ENCODE peak calls at places on chromosomes 1 and 21, in six cellular contexts. One of them, this sample, is unnamed.

GRCh38 chr1:5754817-5755551 is 237.2 kb downstream of the NPHP4 start:
- DNase-seq in activated CD8-positive, alpha-beta memory T cell treated with anti-CD3 and anti-CD28 coated beads, Interleukin-2, amount 50 U/mL, for 48 hours: no peak
- DNase-seq in effector CD4-positive, alpha-beta T cell: no peak
- DNase-seq in kidney glomerular epithelial cell: no peak
- DNase-seq in NT2/D1: no peak
- DNase-seq in H7: no peak
- DNase-seq in this sample: no peak

GRCh38 chr1:213670692-213671023 is 317.1 kb upstream of the PROX1 start:
- DNase-seq in H7: no peak
- DNase-seq in activated CD8-positive, alpha-beta memory T cell treated with anti-CD3 and anti-CD28 coated beads, Interleukin-2, amount 50 U/mL, for 48 hours: no peak
- DNase-seq in NT2/D1: no peak
- DNase-seq in kidney glomerular epithelial cell: no peak
- DNase-seq in effector CD4-positive, alpha-beta T cell: no peak
- DNase-seq in this sample: no peak

GRCh38 chr1:93702102-93702827 is 20.6 kb upstream of the BCAR3 start:
- DNase-seq in H7: no peak
- DNase-seq in NT2/D1: no peak
- DNase-seq in activated CD8-positive, alpha-beta memory T cell treated with anti-CD3 and anti-CD28 coated beads, Interleukin-2, amount 50 U/mL, for 48 hours: no peak
- DNase-seq in effector CD4-positive, alpha-beta T cell: no peak
- DNase-seq in kidney glomerular epithelial cell: peak; percentile 81
- DNase-seq in this sample: no peak

GRCh38 chr21:45613396-45613795 is 30.1 kb upstream of the PCBP3 start:
- DNase-seq in kidney glomerular epithelial cell: no peak
- DNase-seq in activated CD8-positive, alpha-beta memory T cell treated with anti-CD3 and anti-CD28 coated beads, Interleukin-2, amount 50 U/mL, for 48 hours: no peak
- DNase-seq in effector CD4-positive, alpha-beta T cell: no peak
- DNase-seq in H7: no peak
- DNase-seq in NT2/D1: no peak
- DNase-seq in this sample: no peak

GRCh38 chr1:174077755-174078490 is 55.8 kb upstream of the RC3H1 start:
- DNase-seq in activated CD8-positive, alpha-beta memory T cell treated with anti-CD3 and anti-CD28 coated beads, Interleukin-2, amount 50 U/mL, for 48 hours: no peak
- DNase-seq in kidney glomerular epithelial cell: no peak
- DNase-seq in H7: peak; percentile 22
- DNase-seq in effector CD4-positive, alpha-beta T cell: no peak
- DNase-seq in NT2/D1: no peak
- DNase-seq in this sample: no peak

GRCh38 chr1:68049941-68050878 is at the start of gene DIRAS3:
- DNase-seq in kidney glomerular epithelial cell: no peak
- DNase-seq in effector CD4-positive, alpha-beta T cell: no peak
- DNase-seq in NT2/D1: no peak
- DNase-seq in activated CD8-positive, alpha-beta memory T cell treated with anti-CD3 and anti-CD28 coated beads, Interleukin-2, amount 50 U/mL, for 48 hours: no peak
- DNase-seq in H7: peak; percentile 47
- DNase-seq in this sample: no peak

GRCh38 chr21:38234395-38235142 is 22.2 kb upstream of the KCNJ15 start:
- DNase-seq in effector CD4-positive, alpha-beta T cell: no peak
- DNase-seq in NT2/D1: no peak
- DNase-seq in H7: no peak
- DNase-seq in activated CD8-positive, alpha-beta memory T cell treated with anti-CD3 and anti-CD28 coated beads, Interleukin-2, amount 50 U/mL, for 48 hours: no peak
- DNase-seq in kidney glomerular epithelial cell: no peak
- DNase-seq in this sample: no peak

GRCh38 chr1:17251699-17252376 is 2.9 kb downstream of the PADI3 start:
- DNase-seq in effector CD4-positive, alpha-beta T cell: no peak
- DNase-seq in kidney glomerular epithelial cell: peak; percentile 33
- DNase-seq in activated CD8-positive, alpha-beta memory T cell treated with anti-CD3 and anti-CD28 coated beads, Interleukin-2, amount 50 U/mL, for 48 hours: no peak
- DNase-seq in H7: no peak
- DNase-seq in NT2/D1: no peak
- DNase-seq in this sample: peak; percentile 23

GRCh38 chr1:222620566-222620965 is 2.7 kb downstream of the MIA3 start:
- DNase-seq in activated CD8-positive, alpha-beta memory T cell treated with anti-CD3 and anti-CD28 coated beads, Interleukin-2, amount 50 U/mL, for 48 hours: no peak
- DNase-seq in kidney glomerular epithelial cell: no peak
- DNase-seq in H7: no peak
- DNase-seq in NT2/D1: no peak
- DNase-seq in effector CD4-positive, alpha-beta T cell: no peak
- DNase-seq in this sample: no peak

GRCh38 chr1:59258412-59259032 is 38.4 kb upstream of the FGGY start:
- DNase-seq in effector CD4-positive, alpha-beta T cell: no peak
- DNase-seq in activated CD8-positive, alpha-beta memory T cell treated with anti-CD3 and anti-CD28 coated beads, Interleukin-2, amount 50 U/mL, for 48 hours: no peak
- DNase-seq in NT2/D1: no peak
- DNase-seq in kidney glomerular epithelial cell: no peak
- DNase-seq in H7: no peak
- DNase-seq in this sample: peak; percentile 25

GRCh38 chr1:183285746-183286145 is 99.7 kb downstream of the LAMC2 start:
- DNase-seq in H7: no peak
- DNase-seq in NT2/D1: no peak
- DNase-seq in activated CD8-positive, alpha-beta memory T cell treated with anti-CD3 and anti-CD28 coated beads, Interleukin-2, amount 50 U/mL, for 48 hours: no peak
- DNase-seq in effector CD4-positive, alpha-beta T cell: no peak
- DNase-seq in kidney glomerular epithelial cell: no peak
- DNase-seq in this sample: no peak

GRCh38 chr1:6600410-6601048 is 2.1 kb downstream of the KLHL21 start:
- DNase-seq in activated CD8-positive, alpha-beta memory T cell treated with anti-CD3 and anti-CD28 coated beads, Interleukin-2, amount 50 U/mL, for 48 hours: no peak
- DNase-seq in effector CD4-positive, alpha-beta T cell: no peak
- DNase-seq in H7: peak; percentile 55
- DNase-seq in NT2/D1: no peak
- DNase-seq in kidney glomerular epithelial cell: no peak
- DNase-seq in this sample: no peak

GRCh38 chr21:44511219-44511937 is 28.6 kb downstream of the KRTAP10-1 start:
- DNase-seq in activated CD8-positive, alpha-beta memory T cell treated with anti-CD3 and anti-CD28 coated beads, Interleukin-2, amount 50 U/mL, for 48 hours: no peak
- DNase-seq in NT2/D1: no peak
- DNase-seq in H7: peak; percentile 40
- DNase-seq in kidney glomerular epithelial cell: no peak
- DNase-seq in effector CD4-positive, alpha-beta T cell: no peak
- DNase-seq in this sample: no peak

GRCh38 chr1:67674260-67675011 is 10.6 kb upstream of the GADD45A start:
- DNase-seq in NT2/D1: no peak
- DNase-seq in activated CD8-positive, alpha-beta memory T cell treated with anti-CD3 and anti-CD28 coated beads, Interleukin-2, amount 50 U/mL, for 48 hours: peak; percentile 55
- DNase-seq in H7: no peak
- DNase-seq in kidney glomerular epithelial cell: no peak
- DNase-seq in effector CD4-positive, alpha-beta T cell: peak; percentile 28
- DNase-seq in this sample: peak; percentile 75

GRCh38 chr1:212754715-212755114 is 36.9 kb downstream of the NSL1 start:
- DNase-seq in effector CD4-positive, alpha-beta T cell: no peak
- DNase-seq in activated CD8-positive, alpha-beta memory T cell treated with anti-CD3 and anti-CD28 coated beads, Interleukin-2, amount 50 U/mL, for 48 hours: no peak
- DNase-seq in kidney glomerular epithelial cell: no peak
- DNase-seq in H7: no peak
- DNase-seq in NT2/D1: no peak
- DNase-seq in this sample: no peak

GRCh38 chr1:45177452-45177851 is 29.0 kb downstream of the ZSWIM5 start:
- DNase-seq in activated CD8-positive, alpha-beta memory T cell treated with anti-CD3 and anti-CD28 coated beads, Interleukin-2, amount 50 U/mL, for 48 hours: no peak
- DNase-seq in kidney glomerular epithelial cell: no peak
- DNase-seq in H7: no peak
- DNase-seq in effector CD4-positive, alpha-beta T cell: no peak
- DNase-seq in NT2/D1: no peak
- DNase-seq in this sample: no peak

GRCh38 chr1:198607714-198608113 is 31.1 kb upstream of the PTPRC start:
- DNase-seq in NT2/D1: no peak
- DNase-seq in activated CD8-positive, alpha-beta memory T cell treated with anti-CD3 and anti-CD28 coated beads, Interleukin-2, amount 50 U/mL, for 48 hours: no peak
- DNase-seq in effector CD4-positive, alpha-beta T cell: no peak
- DNase-seq in H7: no peak
- DNase-seq in kidney glomerular epithelial cell: no peak
- DNase-seq in this sample: no peak

GRCh38 chr1:91613594-91613993 is 112.9 kb downstream of the CDC7 start:
- DNase-seq in NT2/D1: no peak
- DNase-seq in kidney glomerular epithelial cell: no peak
- DNase-seq in effector CD4-positive, alpha-beta T cell: no peak
- DNase-seq in activated CD8-positive, alpha-beta memory T cell treated with anti-CD3 and anti-CD28 coated beads, Interleukin-2, amount 50 U/mL, for 48 hours: no peak
- DNase-seq in H7: no peak
- DNase-seq in this sample: no peak

GRCh38 chr1:203548917-203549708 is 55.2 kb downstream of the OPTC start:
- DNase-seq in activated CD8-positive, alpha-beta memory T cell treated with anti-CD3 and anti-CD28 coated beads, Interleukin-2, amount 50 U/mL, for 48 hours: no peak
- DNase-seq in H7: peak; percentile 71
- DNase-seq in NT2/D1: peak; percentile 54
- DNase-seq in effector CD4-positive, alpha-beta T cell: no peak
- DNase-seq in kidney glomerular epithelial cell: no peak
- DNase-seq in this sample: no peak

GRCh38 chr1:89719502-89720306 is 86.8 kb downstream of the LRRC8C start:
- DNase-seq in effector CD4-positive, alpha-beta T cell: no peak
- DNase-seq in NT2/D1: no peak
- DNase-seq in activated CD8-positive, alpha-beta memory T cell treated with anti-CD3 and anti-CD28 coated beads, Interleukin-2, amount 50 U/mL, for 48 hours: no peak
- DNase-seq in kidney glomerular epithelial cell: no peak
- DNase-seq in H7: no peak
- DNase-seq in this sample: peak; percentile 60

GRCh38 chr1:182051938-182052337 is 9.6 kb downstream of the ZNF648 start:
- DNase-seq in H7: no peak
- DNase-seq in activated CD8-positive, alpha-beta memory T cell treated with anti-CD3 and anti-CD28 coated beads, Interleukin-2, amount 50 U/mL, for 48 hours: no peak
- DNase-seq in kidney glomerular epithelial cell: no peak
- DNase-seq in NT2/D1: no peak
- DNase-seq in effector CD4-positive, alpha-beta T cell: no peak
- DNase-seq in this sample: no peak

GRCh38 chr1:241161188-241161689 is 195.8 kb downstream of the RGS7 start:
- DNase-seq in H7: no peak
- DNase-seq in NT2/D1: no peak
- DNase-seq in kidney glomerular epithelial cell: no peak
- DNase-seq in effector CD4-positive, alpha-beta T cell: no peak
- DNase-seq in activated CD8-positive, alpha-beta memory T cell treated with anti-CD3 and anti-CD28 coated beads, Interleukin-2, amount 50 U/mL, for 48 hours: no peak
- DNase-seq in this sample: no peak